ENCODE peak calls at places on chromosomes 7 and 10, in nine cellular contexts. U is stomach, X is GM12864, Q is A549, N is heart left ventricle, K is fibroblast of the aortic adventitia, Y is lung, T is ovary, W is mammary epithelial cell. S is an unnamed sample.

GRCh38 chr7:29921404-29922010 is 68.1 kb downstream of the SCRN1 start:
- DNase-seq in T (peak; percentile 56), X (peak; percentile 43), Q (peak; percentile 28), W (peak; percentile 45), Y (no peak), N (no peak), U (peak; percentile 38), K (peak; percentile 73), S (peak; percentile 32)

GRCh38 chr7:130695840-130696239 is 9.5 kb upstream of the TSGA13 start:
- DNase-seq in Q (peak; percentile 57), U (no peak), T (no peak), X (no peak), N (no peak), W (peak; percentile 6), K (peak; percentile 56), Y (no peak), S (peak; percentile 65)

GRCh38 chr10:69353981-69354635 is 62.6 kb downstream of the TACR2 start:
- DNase-seq in Q (no peak), W (no peak), U (no peak), K (no peak), Y (no peak), T (no peak), N (peak; percentile 20), X (no peak), S (no peak)

GRCh38 chr10:132696728-132697567 is 89.0 kb downstream of the NKX6-2 start:
- DNase-seq in T (peak; percentile 12), N (peak; percentile 31), U (no peak), K (no peak), W (no peak), Y (no peak), Q (no peak), X (no peak), S (no peak)

GRCh38 chr10:27457966-27458365 is 46.1 kb upstream of the RAB18 start:
- DNase-seq in Q (no peak), X (no peak), W (no peak), N (no peak), K (no peak), U (no peak), T (no peak), Y (no peak), S (no peak)

GRCh38 chr10:115398026-115398425 is 304.9 kb downstream of the ATRNL1 start:
- DNase-seq in N (no peak), U (no peak), W (no peak), Q (no peak), X (no peak), T (no peak), Y (no peak), K (no peak), S (no peak)

GRCh38 chr7:64885520-64886240 is 17.4 kb upstream of the ZNF273 start:
- DNase-seq in T (no peak), Q (no peak), Y (no peak), K (no peak), U (no peak), W (no peak), X (no peak), N (no peak), S (no peak)

GRCh38 chr7:85074-85945 is 107.1 kb upstream of the FAM20C start:
- DNase-seq in X (no peak), T (peak; percentile 14), W (peak; percentile 58), Y (no peak), N (peak; percentile 58), U (peak; percentile 46), Q (no peak), K (peak; percentile 63), S (peak; percentile 14)

GRCh38 chr10:125824736-125825135 is 1.4 kb downstream of the BCCIP start:
- DNase-seq in T (no peak), U (no peak), Q (peak; percentile 15), N (no peak), K (no peak), X (no peak), Y (no peak), W (peak; percentile 20), S (peak; percentile 78)

GRCh38 chr10:86974484-86974883 is 6.2 kb downstream of the ADIRF start:
- DNase-seq in N (no peak), T (no peak), K (no peak), W (no peak), X (no peak), Q (no peak), Y (no peak), U (no peak), S (no peak)

GRCh38 chr10:86757110-86757790 is 831 bp downstream of the BMPR1A start:
- DNase-seq in W (peak; percentile 51), K (peak; percentile 75), U (peak; percentile 31), Q (peak; percentile 59), T (peak; percentile 64), N (peak; percentile 68), Y (peak; percentile 32), X (no peak), S (peak; percentile 21)

GRCh38 chr7:124652237-124652636 is 113.4 kb downstream of the GPR37 start:
- DNase-seq in Q (no peak), X (no peak), T (no peak), K (no peak), N (no peak), W (peak; percentile 16), Y (no peak), U (no peak), S (peak; percentile 52)

GRCh38 chr10:947881-948280 is 16.4 kb upstream of the LARP4B start:
- DNase-seq in Y (no peak), X (no peak), N (no peak), U (no peak), Q (no peak), W (no peak), T (no peak), K (no peak), S (no peak)

GRCh38 chr7:111029141-111029572 is 61.8 kb upstream of the LRRN3 start:
- DNase-seq in X (no peak), U (no peak), Q (no peak), N (no peak), K (no peak), T (no peak), W (no peak), Y (no peak), S (no peak)

GRCh38 chr7:132861424-132861823 is 220.5 kb downstream of the CHCHD3 start:
- DNase-seq in U (no peak), Y (no peak), N (no peak), W (no peak), X (no peak), T (no peak), Q (no peak), K (no peak), S (no peak)

GRCh38 chr10:44747593-44748172 is 163.5 kb upstream of the TMEM72 start:
- DNase-seq in W (no peak), N (no peak), X (no peak), Q (no peak), Y (no peak), K (no peak), U (no peak), T (no peak), S (no peak)
- H3K4me3 ChIP-seq in W (no peak overlapping the region), N (no peak overlapping the region), X (no peak overlapping the region), Q (no peak overlapping the region), Y (no peak overlapping the region), K (no peak overlapping the region), U (no peak overlapping the region), T (no peak overlapping the region), S (no peak overlapping the region)

DNA sequence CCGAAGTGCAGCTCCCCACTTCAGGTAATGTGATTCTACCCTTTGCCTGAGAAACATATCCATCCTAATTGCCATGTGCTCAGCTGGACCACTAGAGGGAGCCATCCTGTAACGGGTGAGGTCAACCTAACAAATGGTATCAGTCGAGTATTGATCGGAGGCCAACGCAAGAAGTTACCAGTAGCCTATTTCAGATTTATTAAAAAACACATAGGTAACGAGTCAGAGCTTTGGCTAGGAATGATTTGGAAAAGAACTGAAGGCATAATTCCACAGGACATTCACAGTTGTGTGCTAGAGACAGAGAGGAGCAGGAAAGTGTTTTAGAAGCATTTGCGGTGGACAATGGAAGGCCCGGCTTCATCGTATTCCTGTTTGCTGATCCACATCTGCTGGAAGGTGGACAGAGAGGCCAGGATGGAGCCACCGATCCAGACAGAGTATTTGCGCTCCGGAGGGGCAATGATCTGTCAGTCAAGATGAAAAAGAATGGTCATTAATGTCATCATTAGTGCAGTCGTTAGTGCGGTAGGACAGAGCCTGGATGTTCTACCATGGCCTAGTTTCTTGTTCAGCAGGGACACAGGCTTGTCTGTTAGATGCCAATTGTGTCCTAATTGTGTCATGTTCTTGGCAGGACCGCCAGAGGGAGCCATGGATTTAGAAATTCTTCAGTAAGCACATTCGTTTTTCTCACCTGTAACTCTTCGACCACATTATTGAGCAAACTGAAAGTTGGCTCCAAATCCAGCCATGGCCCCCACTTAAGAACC is 17.5 kb downstream of the ACTA2 start:
- DNase-seq in W (peak; percentile 82), X (peak; percentile 78), U (peak; percentile 83), T (peak; percentile 90), K (peak; percentile 90), Y (peak; percentile 75), N (peak; percentile 61), Q (peak; percentile 59), S (peak; percentile 66)
- TF ChIP-seq CTCF in W (peak; percentile 97), X (peak; percentile 84), U (no peak), T (peak; percentile 89), K (peak; percentile 92), Y (peak; percentile 92), N (peak; percentile 78), Q (peak; percentile 68), S (peak; percentile 95)

DNA sequence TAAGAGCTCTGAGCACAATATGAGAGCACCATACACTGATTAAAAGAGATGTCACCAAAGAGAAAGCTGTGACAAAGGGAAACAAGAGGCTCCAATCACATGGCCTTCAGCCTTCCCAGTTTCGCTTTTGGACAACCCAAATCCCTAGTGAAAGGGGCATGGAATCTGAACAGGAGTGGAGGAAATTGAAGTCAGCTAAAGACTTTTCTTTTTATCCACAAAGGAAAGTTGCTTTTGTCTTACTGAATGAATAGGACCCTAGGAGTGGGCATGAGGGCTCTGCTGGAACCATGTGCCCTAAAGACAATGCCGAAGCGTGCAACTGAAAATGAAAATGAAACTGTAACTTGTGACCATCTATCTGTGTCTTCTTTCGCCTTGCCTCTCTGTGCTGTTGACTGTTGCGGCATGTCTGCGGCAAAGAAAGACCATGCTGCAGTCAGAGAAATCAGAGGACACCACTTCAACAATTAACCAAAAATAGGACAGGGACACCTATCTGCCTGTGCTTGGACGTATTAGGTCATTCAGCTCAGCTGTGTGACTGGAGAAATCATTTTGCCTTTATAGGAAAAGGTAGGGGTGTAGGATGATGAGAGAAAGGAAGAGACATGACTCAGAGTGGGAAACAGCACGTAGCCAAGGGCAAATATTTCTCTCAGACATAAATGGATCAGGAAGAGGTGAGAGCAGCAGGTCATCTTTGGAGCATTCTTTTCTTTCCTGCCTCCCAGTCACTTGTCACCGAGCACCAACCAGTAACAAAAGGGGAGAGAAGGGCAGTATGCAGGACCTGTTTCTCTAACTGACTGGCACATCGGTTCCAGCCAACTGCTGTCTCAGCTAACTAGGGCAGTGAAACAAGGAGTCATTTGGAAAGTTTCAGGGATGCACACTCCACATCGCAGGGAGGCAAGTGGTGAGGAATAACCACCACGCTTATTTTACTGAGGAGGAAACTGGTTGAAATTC is 12.3 kb downstream of the CAV2 start:
- DNase-seq in T (no peak), X (peak; percentile 56), Y (no peak), U (no peak), N (no peak), K (no peak), Q (peak; percentile 33), W (peak; percentile 90), S (no peak)
- H3K4me3 ChIP-seq in T (peak overlapping the region; percentile 14), X (peak overlapping the region; percentile 50), Y (peak overlapping the region; percentile 20), U (peak overlapping the region; percentile 38), N (peak overlapping the region; percentile 62), K (peak overlapping the region; percentile 3), Q (peak overlapping the region; percentile 39), W (peak overlapping the region; percentile 61), S (peak overlapping the region; percentile 1)

DNA sequence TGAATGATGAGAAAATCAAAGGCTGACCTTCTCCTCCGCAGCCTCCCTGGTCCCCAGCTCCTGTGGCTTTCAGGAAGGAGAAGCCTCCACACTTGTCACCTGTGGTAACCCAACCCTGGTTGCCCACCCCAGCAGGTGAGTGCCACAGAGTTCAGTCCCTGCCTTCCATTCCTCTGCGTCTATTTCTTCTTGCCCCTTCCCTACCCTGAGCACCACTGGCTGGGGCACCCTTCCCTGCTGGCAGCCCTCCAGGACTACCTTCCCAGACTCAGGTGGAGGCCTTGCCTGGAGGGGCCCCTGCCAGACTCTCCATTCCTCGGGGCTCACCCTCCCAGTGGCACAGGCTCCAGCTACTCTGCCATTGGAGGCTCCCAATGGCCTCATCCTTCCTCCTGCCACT is 90.5 kb upstream of the PCBD1 start:
- DNase-seq in W (no peak), T (no peak), Y (no peak), N (no peak), Q (no peak), X (no peak), U (no peak), K (no peak), S (no peak)
- TF ChIP-seq CTCF in W (no peak), T (no peak), Y (no peak), N (no peak), Q (no peak), X (no peak), U (no peak), K (no peak), S (no peak)